ENCODE peak calls at places on chromosomes 16 and 17, in eight cellular contexts. T is ascending aorta; G is OCI-LY7; F is Peyer's patch; Y is breast epithelium; P is uterus; O is CD4-positive, alpha-beta T cell; J is HCT116. B is an unnamed sample.

GRCh38 chr17:82937411-82938371 is 97.9 kb upstream of the ZNF750 start:
- DNase-seq in G (no peak), Y (no peak), T (no peak), F (peak; percentile 37), O (no peak), P (peak; percentile 8), J (no peak), B (no peak)

GRCh38 chr17:59837362-59838195 is 55.2 kb downstream of the TUBD1 start:
- DNase-seq in F (peak; percentile 83), T (peak; percentile 63), Y (peak; percentile 88), O (peak; percentile 52), P (peak; percentile 89), G (peak; percentile 91), J (peak; percentile 100), B (peak; percentile 100)

GRCh38 chr16:66634527-66635196 is 30.2 kb downstream of the CMTM3 start:
- DNase-seq in G (no peak), T (no peak), J (no peak), Y (no peak), O (no peak), F (no peak), P (no peak), B (no peak)

GRCh38 chr17:82844796-82845162 is 5.0 kb upstream of the ZNF750 start:
- DNase-seq in P (no peak), T (no peak), F (no peak), O (no peak), G (no peak), Y (no peak), J (no peak), B (no peak)

GRCh38 chr17:52140601-52141000 is 17.9 kb downstream of the CA10 start:
- DNase-seq in Y (no peak), J (no peak), F (no peak), O (no peak), P (no peak), T (no peak), G (no peak), B (no peak)

GRCh38 chr17:63956296-63956920 is 16.3 kb downstream of the SCN4A start:
- DNase-seq in P (no peak), T (no peak), F (no peak), G (no peak), J (no peak), Y (no peak), O (no peak), B (no peak)

GRCh38 chr17:55722742-55723487 is at the start of gene TMEM100:
- DNase-seq in P (peak; percentile 70), T (no peak), O (no peak), F (no peak), G (no peak), Y (no peak), J (no peak), B (peak; percentile 91)

GRCh38 chr17:65496801-65497200 is 64.6 kb downstream of the AXIN2 start:
- DNase-seq in T (no peak), O (no peak), P (no peak), J (no peak), Y (no peak), F (no peak), G (no peak), B (no peak)

GRCh38 chr17:80599546-80600305 is 55.1 kb downstream of the RPTOR start:
- DNase-seq in P (no peak), G (no peak), T (no peak), F (peak; percentile 85), O (no peak), J (no peak), Y (no peak), B (no peak)

GRCh38 chr16:85137323-85138072 is 25.2 kb upstream of the CIBAR2 start:
- DNase-seq in F (peak; percentile 87), G (no peak), Y (peak; percentile 89), O (no peak), P (peak; percentile 95), J (no peak), T (peak; percentile 74), B (no peak)

GRCh38 chr17:80874866-80875445 is 116.7 kb upstream of the CHMP6 start:
- DNase-seq in J (no peak), O (no peak), F (peak; percentile 32), T (no peak), G (no peak), Y (no peak), P (no peak), B (no peak)

GRCh38 chr17:44084131-44084538 is 13.6 kb downstream of the G6PC3 start:
- DNase-seq in Y (no peak), T (no peak), F (no peak), J (no peak), O (no peak), P (no peak), G (peak; percentile 19), B (peak; percentile 29)

GRCh38 chr16:54928421-54929089 is 2.1 kb upstream of the IRX5 start:
- DNase-seq in F (no peak), G (peak; percentile 85), J (no peak), P (peak; percentile 55), O (no peak), T (no peak), Y (peak; percentile 92), B (peak; percentile 83)

GRCh38 chr17:34161600-34161999 is 93.5 kb upstream of the CCL2 start:
- DNase-seq in O (no peak), Y (no peak), T (no peak), F (no peak), P (no peak), J (no peak), G (no peak), B (no peak)

GRCh38 chr17:21500064-21500463 is 123.9 kb downstream of the KCNJ12 start:
- DNase-seq in J (no peak), Y (no peak), P (no peak), G (no peak), O (no peak), T (no peak), F (no peak), B (no peak)

GRCh38 chr17:41304091-41304490 is 1.4 kb upstream of the KRTAP29-1 start:
- DNase-seq in J (no peak), Y (no peak), O (no peak), F (no peak), G (no peak), P (no peak), T (no peak), B (no peak)

GRCh38 chr16:89602273-89602951 is 11.0 kb upstream of the DPEP1 start:
- DNase-seq in F (no peak), Y (no peak), T (peak; percentile 22), J (peak; percentile 24), P (peak; percentile 34), G (peak; percentile 12), O (peak; percentile 35), B (peak; percentile 88)

GRCh38 chr16:84925092-84925772 is 86.1 kb downstream of the ZDHHC7 start:
- DNase-seq in T (no peak), Y (no peak), G (peak; percentile 70), F (peak; percentile 78), O (peak; percentile 59), J (peak; percentile 35), P (no peak), B (peak; percentile 41)

GRCh38 chr17:81301195-81302144 is 6.4 kb upstream of the SLC38A10 start:
- DNase-seq in Y (no peak), G (no peak), F (no peak), T (no peak), O (no peak), P (no peak), J (no peak), B (no peak)

GRCh38 chr16:64983983-64984382 is 137.9 kb downstream of the CDH11 start:
- DNase-seq in O (no peak), T (no peak), G (peak; percentile 43), P (peak; percentile 30), J (no peak), Y (no peak), F (no peak), B (peak; percentile 83)
- TF ChIP-seq CTCF in O (no peak), T (peak; percentile 34), G (peak; percentile 83), P (peak; percentile 16), J (no peak), Y (peak; percentile 7), F (no peak), B (peak; percentile 77)

DNA sequence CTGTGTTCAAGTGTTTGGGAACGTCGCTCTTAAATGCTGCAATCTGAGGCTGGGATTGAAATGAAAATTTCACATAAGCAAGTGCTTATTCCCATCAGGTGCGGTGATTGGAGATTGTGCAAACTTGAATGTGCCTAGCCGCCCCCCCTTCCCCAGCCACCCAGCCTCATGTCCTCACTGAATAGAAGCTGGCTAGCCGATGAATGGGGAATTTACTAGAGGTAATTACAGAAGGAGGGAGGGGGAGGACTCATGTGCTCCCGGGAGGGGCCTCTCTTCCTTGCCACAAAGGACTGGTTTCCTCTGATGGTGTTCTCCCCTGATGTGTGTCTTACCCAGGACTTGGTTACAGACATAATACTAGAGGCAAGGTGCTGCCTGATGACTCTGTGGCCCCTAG is 544.9 kb upstream of the EEF2KMT start:
- DNase-seq in F (no peak), Y (no peak), P (no peak), T (no peak), J (no peak), O (no peak), G (no peak), B (no peak)
- H3K27ac ChIP-seq in F (no peak overlapping the region), Y (no peak overlapping the region), P (no peak overlapping the region), T (no peak overlapping the region), J (no peak overlapping the region), O (no peak overlapping the region), G (no peak overlapping the region), B (no peak overlapping the region)

DNA sequence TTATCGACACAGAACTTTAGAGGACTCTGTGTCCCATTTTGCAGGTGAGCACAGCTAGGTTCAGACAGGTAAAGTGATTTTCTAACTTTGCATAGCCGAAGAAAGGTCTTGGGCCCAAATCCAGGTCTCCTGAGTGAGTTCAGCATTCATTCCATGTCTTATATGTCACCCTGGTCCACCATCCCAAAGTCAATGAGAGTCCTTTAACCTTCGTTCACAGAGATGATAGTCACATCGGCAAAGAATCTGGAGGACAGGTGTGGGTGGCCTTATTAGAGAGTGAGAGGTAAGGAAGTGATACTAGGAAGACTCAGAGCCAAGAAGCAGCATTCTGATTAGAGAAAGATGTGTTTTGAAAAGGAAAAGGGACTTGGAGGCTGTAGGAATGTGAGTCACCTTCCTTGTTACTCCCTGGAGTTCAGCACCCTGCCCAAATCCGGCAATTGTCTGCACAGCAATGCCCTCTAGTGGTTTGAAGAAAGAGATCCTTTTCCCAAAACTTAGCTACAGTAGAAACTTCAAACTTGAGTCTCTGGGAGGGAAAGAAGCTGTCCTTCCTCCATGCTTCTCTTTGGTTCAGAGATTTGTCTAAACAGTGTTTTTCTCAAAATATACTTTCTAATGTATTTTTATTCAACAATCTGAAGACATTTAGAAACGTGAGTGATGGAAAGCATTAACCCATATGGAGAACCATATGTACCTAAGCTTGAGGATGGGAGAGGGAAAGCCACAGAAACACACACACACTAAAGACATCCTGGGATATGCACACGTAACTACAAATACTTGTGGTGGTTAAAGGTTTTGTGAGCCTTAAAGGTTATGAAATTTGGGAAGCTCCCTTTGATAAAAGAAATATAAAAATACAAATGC is 96.4 kb upstream of the SHISA6 start:
- DNase-seq in J (no peak), T (no peak), G (peak; percentile 12), O (no peak), P (no peak), F (peak; percentile 66), Y (no peak), B (peak; percentile 83)
- TF ChIP-seq CTCF in J (peak; percentile 7), T (no peak), G (peak; percentile 81), O (no peak), P (peak; percentile 32), F (peak; percentile 72), Y (peak; percentile 53), B (peak; percentile 88)

DNA sequence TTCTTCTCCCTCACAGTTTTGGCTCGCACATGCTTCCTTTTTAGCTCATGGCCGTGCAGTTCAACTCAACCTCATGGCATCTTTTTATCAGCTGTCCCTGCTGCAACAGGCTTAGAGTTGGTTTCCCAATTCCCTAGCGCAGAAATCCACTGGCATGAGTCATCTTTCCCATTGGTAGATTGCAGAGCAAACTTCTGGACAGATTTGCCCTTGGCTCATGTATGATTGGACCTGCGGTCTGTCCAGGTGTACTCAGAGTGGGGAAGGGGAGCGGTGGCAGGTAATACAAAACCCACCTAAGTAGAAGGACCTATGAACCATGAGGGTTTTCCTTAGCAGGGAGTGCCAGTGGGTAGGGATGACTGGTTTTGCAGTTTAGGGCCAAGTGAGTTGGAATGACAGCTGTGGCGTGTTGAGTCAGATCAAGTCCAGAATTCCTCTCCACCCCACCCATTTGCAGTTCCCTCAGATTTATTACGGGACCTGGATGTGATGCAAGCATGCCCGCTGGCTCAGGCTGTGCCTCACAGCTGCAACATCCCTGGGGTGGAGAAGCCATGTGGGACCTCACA is 584.7 kb downstream of the WWOX start:
- DNase-seq in Y (no peak), T (no peak), P (peak; percentile 85), J (no peak), G (no peak), F (peak; percentile 54), O (no peak), B (peak; percentile 2)
- H3K27ac ChIP-seq in Y (no peak overlapping the region), T (peak overlapping the region; percentile 57), P (peak overlapping the region; percentile 85), J (no peak overlapping the region), G (no peak overlapping the region), F (no peak overlapping the region), O (no peak overlapping the region), B (no peak overlapping the region)